ENCODE peak calls at places on chromosome 12, in ten cellular contexts. G is cardiac fibroblast, X is choroid plexus epithelial cell, T is lower lobe of right lung, B is SK-N-SH, J is tibial artery, W is spleen, O is heart left ventricle, V is ovary, E is heart right ventricle. D is an unnamed sample.

GRCh38 chr12:50589650-50590435 is 85.1 kb downstream of the DIP2B start:
- DNase-seq in G (peak), X (peak), T (no peak), B (no peak), J (no peak), W (no peak), O (no peak), V (no peak), E (no peak), D (no peak)

GRCh38 chr12:6275609-6276246 is 34.8 kb upstream of the PLEKHG6 start:
- DNase-seq in G (no peak), X (no peak), T (peak), B (no peak), J (no peak), W (peak), O (no peak), V (no peak), E (no peak), D (no peak)

GRCh38 chr12:114903394-114903748 is 219.4 kb upstream of the TBX3 start:
- DNase-seq in G (peak), X (peak), T (no peak), B (no peak), J (no peak), W (no peak), O (no peak), V (no peak), E (no peak), D (no peak)

GRCh38 chr12:83158613-83159207 is 472.0 kb downstream of the TMTC2 start:
- DNase-seq in G (no peak), X (no peak), T (no peak), B (no peak), J (no peak), W (no peak), O (no peak), V (no peak), E (no peak), D (no peak)

GRCh38 chr12:39157696-39158342 is 252.4 kb upstream of the CPNE8 start:
- DNase-seq in G (no peak), X (no peak), T (no peak), B (no peak), J (no peak), W (no peak), O (no peak), V (no peak), E (no peak), D (no peak)

GRCh38 chr12:117490130-117490529 is 128.7 kb upstream of the NOS1 start:
- DNase-seq in G (no peak), X (no peak), T (no peak), B (no peak), J (no peak), W (no peak), O (no peak), V (no peak), E (no peak), D (no peak)

GRCh38 chr12:97756066-97756701 is 293.6 kb downstream of the RMST start:
- DNase-seq in G (no peak), X (no peak), T (no peak), B (no peak), J (peak), W (no peak), O (no peak), V (no peak), E (no peak), D (no peak)

GRCh38 chr12:132167610-132168310 is 23.5 kb downstream of the NOC4L start:
- DNase-seq in G (no peak), X (no peak), T (no peak), B (no peak), J (no peak), W (peak), O (no peak), V (peak), E (no peak), D (no peak)

GRCh38 chr12:113955109-113955970 is 10.8 kb downstream of the RBM19 start:
- DNase-seq in G (peak), X (peak), T (no peak), B (peak), J (no peak), W (no peak), O (no peak), V (no peak), E (no peak), D (no peak)

GRCh38 chr12:92574046-92574783 is 128.6 kb upstream of the PLEKHG7 start:
- DNase-seq in G (peak), X (peak), T (no peak), B (no peak), J (no peak), W (no peak), O (no peak), V (no peak), E (no peak), D (no peak)

GRCh38 chr12:130606245-130606644 is 109.9 kb downstream of the RIMBP2 start:
- DNase-seq in G (no peak), X (no peak), T (no peak), B (no peak), J (no peak), W (no peak), O (no peak), V (no peak), E (no peak), D (no peak)

GRCh38 chr12:52224154-52224553 is 8.9 kb upstream of the KRT7 start:
- DNase-seq in G (peak), X (peak), T (no peak), B (no peak), J (no peak), W (no peak), O (no peak), V (no peak), E (no peak), D (no peak)

GRCh38 chr12:124718052-124718451 is 145.6 kb downstream of the SCARB1 start:
- DNase-seq in G (no peak), X (no peak), T (no peak), B (no peak), J (no peak), W (no peak), O (no peak), V (no peak), E (no peak), D (no peak)

GRCh38 chr12:124721501-124722154 is 142.0 kb downstream of the SCARB1 start:
- DNase-seq in G (no peak), X (no peak), T (no peak), B (no peak), J (no peak), W (no peak), O (no peak), V (no peak), E (no peak), D (no peak)

GRCh38 chr12:124720687-124721500 is 142.8 kb downstream of the SCARB1 start:
- DNase-seq in G (peak), X (peak), T (no peak), B (peak), J (no peak), W (no peak), O (peak), V (no peak), E (peak), D (peak)

GRCh38 chr12:124718458-124718857 is 145.2 kb downstream of the SCARB1 start:
- DNase-seq in G (no peak), X (no peak), T (no peak), B (no peak), J (no peak), W (no peak), O (no peak), V (no peak), E (no peak), D (no peak)

GRCh38 chr12:124720019-124720686 is 143.5 kb downstream of the SCARB1 start:
- DNase-seq in G (peak), X (peak), T (no peak), B (no peak), J (no peak), W (no peak), O (no peak), V (no peak), E (no peak), D (no peak)
- TF ChIP-seq CTCF in G (peak), X (peak), T (peak), B (peak), J (peak), W (no peak), O (peak), V (no peak), E (peak), D (peak)

GRCh38 chr12:46266382-46266791 is 2.5 kb downstream of the SLC38A1 start:
- DNase-seq in G (peak), X (peak), T (no peak), B (peak), J (peak), W (no peak), O (no peak), V (no peak), E (no peak), D (no peak)

GRCh38 chr12:46265734-46266133 is 3.1 kb downstream of the SLC38A1 start:
- DNase-seq in G (no peak), X (no peak), T (no peak), B (no peak), J (no peak), W (no peak), O (no peak), V (no peak), E (no peak), D (no peak)

GRCh38 chr12:46263140-46264017 is 5.5 kb downstream of the SLC38A1 start:
- DNase-seq in G (no peak), X (no peak), T (no peak), B (no peak), J (no peak), W (no peak), O (no peak), V (no peak), E (no peak), D (no peak)

GRCh38 chr12:46264057-46264456 is 4.8 kb downstream of the SLC38A1 start:
- DNase-seq in G (peak), X (peak), T (no peak), B (no peak), J (no peak), W (no peak), O (no peak), V (no peak), E (no peak), D (no peak)

GRCh38 chr12:46265102-46265501 is 3.7 kb downstream of the SLC38A1 start:
- DNase-seq in G (no peak), X (no peak), T (no peak), B (no peak), J (no peak), W (no peak), O (no peak), V (no peak), E (no peak), D (no peak)
- H3K4me3 ChIP-seq in G (no peak), X (no peak), T (no peak), B (no peak), J (no peak), W (no peak), O (no peak), V (no peak), E (no peak), D (no peak)

GRCh38 chr12:32679091-32679909 is at the start of gene DNM1L:
- DNase-seq in G (peak), X (peak), T (peak), B (peak), J (peak), W (peak), O (peak), V (peak), E (peak), D (peak)
- TF ChIP-seq CTCF in G (no peak), X (no peak), T (no peak), B (no peak), J (peak), W (peak), O (peak), V (peak), E (no peak), D (peak)

GRCh38 chr12:19915392-19916192 is 452.7 kb upstream of the PDE3A start:
- DNase-seq in G (peak), X (peak), T (no peak), B (peak), J (no peak), W (no peak), O (no peak), V (no peak), E (no peak), D (no peak)
- H3K4me3 ChIP-seq in G (no peak), X (no peak), T (no peak), B (no peak), J (no peak), W (no peak), O (no peak), V (no peak), E (no peak), D (no peak)

GRCh38 chr12:108065061-108065460 is 64.0 kb upstream of the WSCD2 start:
- DNase-seq in G (no peak), X (no peak), T (no peak), B (no peak), J (no peak), W (no peak), O (no peak), V (no peak), E (no peak), D (no peak)

GRCh38 chr12:108066583-108067234 is 62.4 kb upstream of the WSCD2 start:
- DNase-seq in G (no peak), X (no peak), T (no peak), B (no peak), J (no peak), W (no peak), O (no peak), V (no peak), E (no peak), D (no peak)

GRCh38 chr12:108069766-108070165 is 59.3 kb upstream of the WSCD2 start:
- DNase-seq in G (no peak), X (no peak), T (no peak), B (no peak), J (no peak), W (no peak), O (no peak), V (no peak), E (no peak), D (no peak)
- TF ChIP-seq CTCF in G (no peak), X (no peak), T (no peak), B (no peak), J (no peak), W (no peak), O (no peak), V (no peak), E (no peak), D (no peak)

GRCh38 chr12:189622-189962 is 24.4 kb downstream of the SLC6A12 start:
- DNase-seq in G (no peak), X (no peak), T (peak), B (no peak), J (no peak), W (peak), O (no peak), V (no peak), E (no peak), D (no peak)
- H3K4me3 ChIP-seq in G (no peak), X (no peak), T (no peak), B (no peak), J (no peak), W (no peak), O (no peak), V (no peak), E (no peak), D (no peak)

GRCh38 chr12:62793256-62794217 is 141.4 kb downstream of the PPM1H start:
- DNase-seq in G (peak), X (peak), T (peak), B (peak), J (peak), W (peak), O (peak), V (peak), E (peak), D (peak)

GRCh38 chr12:62789856-62790255 is 145.1 kb downstream of the PPM1H start:
- DNase-seq in G (no peak), X (no peak), T (no peak), B (no peak), J (no peak), W (no peak), O (no peak), V (no peak), E (no peak), D (no peak)

GRCh38 chr12:62799126-62799736 is 135.7 kb downstream of the PPM1H start:
- DNase-seq in G (peak), X (peak), T (no peak), B (peak), J (peak), W (no peak), O (peak), V (peak), E (no peak), D (no peak)

GRCh38 chr12:62792526-62792925 is 142.4 kb downstream of the PPM1H start:
- DNase-seq in G (no peak), X (no peak), T (no peak), B (no peak), J (no peak), W (no peak), O (no peak), V (no peak), E (no peak), D (no peak)

GRCh38 chr12:62794218-62794583 is 140.7 kb downstream of the PPM1H start:
- DNase-seq in G (no peak), X (no peak), T (no peak), B (no peak), J (no peak), W (no peak), O (no peak), V (no peak), E (no peak), D (no peak)
- TF ChIP-seq CTCF in G (no peak), X (no peak), T (peak), B (no peak), J (no peak), W (peak), O (no peak), V (no peak), E (no peak), D (no peak)

DNA sequence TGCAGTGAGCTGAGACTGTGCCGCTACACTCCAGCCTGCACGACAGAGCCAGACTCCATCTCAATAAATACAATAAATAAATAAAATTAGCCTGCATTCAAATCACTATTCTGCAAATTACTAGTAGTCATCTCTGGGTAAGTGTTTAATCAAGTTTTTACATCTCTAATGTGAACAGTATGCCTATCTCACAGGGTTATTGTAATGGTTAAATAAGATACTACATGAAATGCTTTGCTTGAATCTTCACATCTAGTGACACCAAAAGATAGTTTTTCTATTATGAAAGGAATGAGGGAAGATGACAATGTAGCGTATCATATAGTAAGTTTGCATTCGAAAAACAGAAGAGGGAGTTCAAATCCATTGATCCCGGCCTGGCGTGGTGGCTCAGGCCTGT is 2.1 kb downstream of the SRSF9 start:
- DNase-seq in G (no peak), X (no peak), T (no peak), B (no peak), J (no peak), W (no peak), O (no peak), V (no peak), E (no peak), D (no peak)
- H3K4me3 ChIP-seq in G (no peak), X (no peak), T (no peak), B (no peak), J (no peak), W (no peak), O (no peak), V (no peak), E (no peak), D (peak)

D was measured in psoas muscle.